ENCODE peak calls at places on chromosomes 3 and 15, in seven cellular contexts. One of them, this sample, is unnamed.

GRCh38 chr3:35965908-35966307 is 326.6 kb downstream of the ARPP21 start:
- DNase-seq in small intestine: no peak
- DNase-seq in astrocyte: peak; percentile 17
- DNase-seq in SK-N-SH: peak; percentile 46
- DNase-seq in IMR-90: peak; percentile 55
- DNase-seq in neural progenitor cell: peak; percentile 47
- DNase-seq in adrenal gland: no peak
- DNase-seq in this sample: no peak

GRCh38 chr15:78387678-78388077 is 47.5 kb downstream of the CRABP1 start:
- DNase-seq in small intestine: no peak
- DNase-seq in neural progenitor cell: no peak
- DNase-seq in adrenal gland: no peak
- DNase-seq in astrocyte: no peak
- DNase-seq in IMR-90: no peak
- DNase-seq in SK-N-SH: no peak
- DNase-seq in this sample: no peak

GRCh38 chr15:95266481-95267061 is 1035.2 kb downstream of the MCTP2 start:
- DNase-seq in adrenal gland: peak; percentile 10
- DNase-seq in astrocyte: peak; percentile 74
- DNase-seq in small intestine: no peak
- DNase-seq in IMR-90: peak; percentile 45
- DNase-seq in neural progenitor cell: no peak
- DNase-seq in SK-N-SH: no peak
- DNase-seq in this sample: no peak

GRCh38 chr3:52306978-52307377 is 9.1 kb upstream of the DNAH1 start:
- DNase-seq in SK-N-SH: no peak
- DNase-seq in neural progenitor cell: no peak
- DNase-seq in small intestine: no peak
- DNase-seq in adrenal gland: no peak
- DNase-seq in astrocyte: no peak
- DNase-seq in IMR-90: no peak
- DNase-seq in this sample: no peak

GRCh38 chr3:47781326-47781684 is 388 bp downstream of the SMARCC1 start:
- DNase-seq in SK-N-SH: peak; percentile 86
- DNase-seq in IMR-90: no peak
- DNase-seq in neural progenitor cell: peak; percentile 82
- DNase-seq in small intestine: peak; percentile 49
- DNase-seq in adrenal gland: peak; percentile 69
- DNase-seq in astrocyte: peak; percentile 33
- DNase-seq in this sample: peak; percentile 85

GRCh38 chr3:197525706-197526105 is 30.1 kb downstream of the BDH1 start:
- DNase-seq in adrenal gland: no peak
- DNase-seq in neural progenitor cell: peak; percentile 39
- DNase-seq in astrocyte: peak; percentile 23
- DNase-seq in small intestine: no peak
- DNase-seq in IMR-90: peak; percentile 21
- DNase-seq in SK-N-SH: no peak
- DNase-seq in this sample: no peak

GRCh38 chr3:7193271-7193670 is 332.4 kb downstream of the GRM7 start:
- DNase-seq in small intestine: no peak
- DNase-seq in astrocyte: no peak
- DNase-seq in IMR-90: no peak
- DNase-seq in SK-N-SH: no peak
- DNase-seq in neural progenitor cell: no peak
- DNase-seq in adrenal gland: no peak
- DNase-seq in this sample: no peak

GRCh38 chr3:163328680-163329079 is 1749.6 kb downstream of the SI start:
- DNase-seq in adrenal gland: no peak
- DNase-seq in IMR-90: no peak
- DNase-seq in SK-N-SH: no peak
- DNase-seq in astrocyte: no peak
- DNase-seq in small intestine: no peak
- DNase-seq in neural progenitor cell: peak; percentile 25
- DNase-seq in this sample: no peak

GRCh38 chr15:36883705-36884355 is 216.5 kb downstream of the MEIS2 start:
- DNase-seq in neural progenitor cell: peak; percentile 97
- DNase-seq in small intestine: peak; percentile 84
- DNase-seq in astrocyte: peak; percentile 79
- DNase-seq in IMR-90: peak; percentile 86
- DNase-seq in adrenal gland: peak; percentile 94
- DNase-seq in SK-N-SH: peak; percentile 90
- DNase-seq in this sample: peak; percentile 68

GRCh38 chr3:146308682-146309081 is 57.8 kb upstream of the PLSCR4 start:
- DNase-seq in SK-N-SH: no peak
- DNase-seq in astrocyte: peak; percentile 88
- DNase-seq in small intestine: no peak
- DNase-seq in adrenal gland: peak; percentile 25
- DNase-seq in neural progenitor cell: no peak
- DNase-seq in IMR-90: peak; percentile 85
- DNase-seq in this sample: no peak

GRCh38 chr3:27596334-27596841 is 112.2 kb upstream of the SLC4A7 start:
- DNase-seq in small intestine: no peak
- DNase-seq in astrocyte: peak; percentile 81
- DNase-seq in IMR-90: peak; percentile 54
- DNase-seq in adrenal gland: peak; percentile 31
- DNase-seq in SK-N-SH: no peak
- DNase-seq in neural progenitor cell: no peak
- DNase-seq in this sample: no peak

GRCh38 chr15:28921336-28921735 is 35.6 kb downstream of the APBA2 start:
- DNase-seq in neural progenitor cell: no peak
- DNase-seq in small intestine: no peak
- DNase-seq in adrenal gland: no peak
- DNase-seq in astrocyte: no peak
- DNase-seq in IMR-90: no peak
- DNase-seq in SK-N-SH: no peak
- DNase-seq in this sample: no peak

GRCh38 chr15:52523192-52523591 is 5.5 kb downstream of the MYO5A start:
- DNase-seq in SK-N-SH: no peak
- DNase-seq in small intestine: no peak
- DNase-seq in adrenal gland: no peak
- DNase-seq in IMR-90: peak; percentile 93
- DNase-seq in neural progenitor cell: no peak
- DNase-seq in astrocyte: peak; percentile 94
- DNase-seq in this sample: no peak

GRCh38 chr15:88920186-88920891 is 7.2 kb upstream of the MFGE8 start:
- DNase-seq in IMR-90: peak; percentile 77
- DNase-seq in neural progenitor cell: no peak
- DNase-seq in astrocyte: peak; percentile 77
- DNase-seq in adrenal gland: no peak
- DNase-seq in SK-N-SH: no peak
- DNase-seq in small intestine: no peak
- DNase-seq in this sample: no peak

GRCh38 chr3:184186902-184187207 is 856 bp downstream of the ABCF3 start:
- DNase-seq in IMR-90: no peak
- DNase-seq in adrenal gland: no peak
- DNase-seq in astrocyte: no peak
- DNase-seq in neural progenitor cell: no peak
- DNase-seq in small intestine: no peak
- DNase-seq in SK-N-SH: no peak
- DNase-seq in this sample: no peak

GRCh38 chr3:140972833-140973232 is 31.2 kb downstream of the SLC25A36 start:
- DNase-seq in adrenal gland: no peak
- DNase-seq in neural progenitor cell: no peak
- DNase-seq in SK-N-SH: no peak
- DNase-seq in astrocyte: peak; percentile 7
- DNase-seq in IMR-90: peak; percentile 26
- DNase-seq in small intestine: peak; percentile 24
- DNase-seq in this sample: peak; percentile 3

GRCh38 chr3:102174312-102174712 is 260.5 kb upstream of the ZPLD1 start:
- DNase-seq in SK-N-SH: no peak
- DNase-seq in neural progenitor cell: no peak
- DNase-seq in small intestine: no peak
- DNase-seq in adrenal gland: no peak
- DNase-seq in astrocyte: peak; percentile 85
- DNase-seq in IMR-90: peak; percentile 83
- DNase-seq in this sample: no peak

GRCh38 chr15:78726870-78727551 is 84.3 kb downstream of the ADAMTS7 start:
- DNase-seq in small intestine: peak; percentile 32
- DNase-seq in astrocyte: no peak
- DNase-seq in adrenal gland: peak; percentile 64
- DNase-seq in IMR-90: no peak
- DNase-seq in neural progenitor cell: peak; percentile 62
- DNase-seq in SK-N-SH: peak; percentile 55
- DNase-seq in this sample: no peak

GRCh38 chr3:39147711-39148115 is 5.7 kb downstream of the CSRNP1 start:
- DNase-seq in adrenal gland: peak; percentile 54
- DNase-seq in small intestine: peak; percentile 45
- DNase-seq in SK-N-SH: no peak
- DNase-seq in astrocyte: peak; percentile 30
- DNase-seq in IMR-90: peak; percentile 55
- DNase-seq in neural progenitor cell: no peak
- DNase-seq in this sample: peak; percentile 60

GRCh38 chr3:43765417-43766030 is 74.8 kb downstream of the ABHD5 start:
- DNase-seq in IMR-90: peak; percentile 69
- DNase-seq in small intestine: no peak
- DNase-seq in astrocyte: peak; percentile 33
- DNase-seq in SK-N-SH: no peak
- DNase-seq in neural progenitor cell: no peak
- DNase-seq in adrenal gland: no peak
- DNase-seq in this sample: no peak

GRCh38 chr15:98649621-98649995 is 1.3 kb downstream of the IGF1R start:
- DNase-seq in astrocyte: no peak
- DNase-seq in small intestine: peak; percentile 32
- DNase-seq in SK-N-SH: peak; percentile 57
- DNase-seq in adrenal gland: peak; percentile 34
- DNase-seq in neural progenitor cell: peak; percentile 58
- DNase-seq in IMR-90: no peak
- DNase-seq in this sample: peak; percentile 45

GRCh38 chr3:98592345-98592935 is 971 bp downstream of the CPOX start:
- DNase-seq in IMR-90: no peak
- DNase-seq in astrocyte: no peak
- DNase-seq in small intestine: no peak
- DNase-seq in SK-N-SH: peak; percentile 22
- DNase-seq in neural progenitor cell: no peak
- DNase-seq in adrenal gland: no peak
- DNase-seq in this sample: no peak

GRCh38 chr3:57948782-57949242 is 59.4 kb upstream of the FLNB start:
- DNase-seq in neural progenitor cell: no peak
- DNase-seq in small intestine: no peak
- DNase-seq in astrocyte: peak; percentile 62
- DNase-seq in IMR-90: no peak
- DNase-seq in adrenal gland: no peak
- DNase-seq in SK-N-SH: no peak
- DNase-seq in this sample: no peak

GRCh38 chr15:43776101-43776717 is 557 bp downstream of the ELL3 start:
- DNase-seq in astrocyte: no peak
- DNase-seq in small intestine: peak; percentile 37
- DNase-seq in SK-N-SH: no peak
- DNase-seq in IMR-90: no peak
- DNase-seq in adrenal gland: peak; percentile 39
- DNase-seq in neural progenitor cell: peak; percentile 65
- DNase-seq in this sample: no peak

GRCh38 chr3:187368251-187368733 is at the start of gene RTP4:
- DNase-seq in adrenal gland: peak; percentile 20
- DNase-seq in IMR-90: peak; percentile 10
- DNase-seq in neural progenitor cell: no peak
- DNase-seq in small intestine: peak; percentile 91
- DNase-seq in astrocyte: peak; percentile 28
- DNase-seq in SK-N-SH: no peak
- DNase-seq in this sample: peak; percentile 58

GRCh38 chr15:75205064-75205395 is 3.3 kb downstream of the C15orf39 start:
- DNase-seq in IMR-90: no peak
- DNase-seq in astrocyte: no peak
- DNase-seq in adrenal gland: no peak
- DNase-seq in small intestine: no peak
- DNase-seq in SK-N-SH: no peak
- DNase-seq in neural progenitor cell: no peak
- DNase-seq in this sample: no peak

GRCh38 chr3:100209948-100210776 is 50.6 kb upstream of the TBC1D23 start:
- DNase-seq in neural progenitor cell: no peak
- DNase-seq in IMR-90: peak; percentile 30
- DNase-seq in SK-N-SH: no peak
- DNase-seq in adrenal gland: no peak
- DNase-seq in small intestine: peak; percentile 51
- DNase-seq in astrocyte: no peak
- DNase-seq in this sample: peak; percentile 15

GRCh38 chr15:34616613-34617012 is 33.2 kb upstream of the GOLGA8B start:
- DNase-seq in adrenal gland: no peak
- DNase-seq in SK-N-SH: no peak
- DNase-seq in small intestine: peak; percentile 2
- DNase-seq in neural progenitor cell: no peak
- DNase-seq in astrocyte: peak; percentile 36
- DNase-seq in IMR-90: peak; percentile 49
- DNase-seq in this sample: no peak

GRCh38 chr15:66862111-66862815 is 160.2 kb downstream of the SMAD6 start:
- DNase-seq in astrocyte: no peak
- DNase-seq in IMR-90: no peak
- DNase-seq in adrenal gland: no peak
- DNase-seq in small intestine: no peak
- DNase-seq in neural progenitor cell: no peak
- DNase-seq in SK-N-SH: no peak
- DNase-seq in this sample: no peak

GRCh38 chr3:44952689-44953088 is 23.3 kb downstream of the ZDHHC3 start:
- DNase-seq in small intestine: no peak
- DNase-seq in SK-N-SH: no peak
- DNase-seq in astrocyte: no peak
- DNase-seq in neural progenitor cell: no peak
- DNase-seq in adrenal gland: no peak
- DNase-seq in IMR-90: no peak
- DNase-seq in this sample: no peak
- H3K4me1 ChIP-seq in small intestine: no peaks in the 10 kb centered on the region
- H3K4me1 ChIP-seq in SK-N-SH: no peaks in the 10 kb centered on the region
- H3K4me1 ChIP-seq in astrocyte: peaks cover 2% of the 10 kb centered on the region
- H3K4me1 ChIP-seq in neural progenitor cell: peaks cover 14% of the 10 kb centered on the region
- H3K4me1 ChIP-seq in adrenal gland: no peaks in the 10 kb centered on the region
- H3K4me1 ChIP-seq in IMR-90: peaks cover 11% of the 10 kb centered on the region
- H3K4me1 ChIP-seq in this sample: no peaks in the 10 kb centered on the region

DNA sequence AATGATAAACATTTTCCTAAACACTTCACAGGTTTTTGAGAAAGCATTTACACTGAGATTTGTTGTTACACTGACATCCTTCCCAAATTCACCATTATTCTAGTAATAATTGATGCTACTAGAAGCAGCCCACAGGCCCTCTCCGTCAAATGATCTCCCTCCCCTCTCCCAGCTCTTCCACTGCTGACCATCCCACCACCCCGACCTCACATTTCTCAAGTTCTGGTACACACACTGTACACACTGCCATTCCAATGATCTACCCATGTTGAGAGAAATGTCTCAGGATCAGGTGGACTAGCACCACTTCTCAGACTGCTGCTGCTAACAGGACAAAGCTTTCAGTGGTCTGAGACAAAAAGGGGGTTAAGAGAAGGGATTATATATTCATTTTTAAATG is 3.5 kb downstream of the TBC1D5 start:
- DNase-seq in IMR-90: no peak
- DNase-seq in adrenal gland: no peak
- DNase-seq in SK-N-SH: no peak
- DNase-seq in small intestine: no peak
- DNase-seq in astrocyte: no peak
- DNase-seq in neural progenitor cell: no peak
- DNase-seq in this sample: no peak
- H3K4me1 ChIP-seq in IMR-90: peaks cover 4% of the 10 kb centered on the region
- H3K4me1 ChIP-seq in adrenal gland: peaks cover 16% of the 10 kb centered on the region
- H3K4me1 ChIP-seq in SK-N-SH: peaks cover 9% of the 10 kb centered on the region
- H3K4me1 ChIP-seq in small intestine: no peaks in the 10 kb centered on the region
- H3K4me1 ChIP-seq in astrocyte: peaks cover 20% of the 10 kb centered on the region
- H3K4me1 ChIP-seq in neural progenitor cell: peaks cover 18% of the 10 kb centered on the region
- H3K4me1 ChIP-seq in this sample: peaks cover 8% of the 10 kb centered on the region

GRCh38 chr3:139304383-139304782 is 39.4 kb upstream of the MRPS22 start:
- DNase-seq in neural progenitor cell: no peak
- DNase-seq in astrocyte: no peak
- DNase-seq in IMR-90: no peak
- DNase-seq in SK-N-SH: no peak
- DNase-seq in small intestine: no peak
- DNase-seq in adrenal gland: no peak
- DNase-seq in this sample: no peak
- H3K4me1 ChIP-seq in neural progenitor cell: peaks cover 8% of the 10 kb centered on the region
- H3K4me1 ChIP-seq in astrocyte: peaks cover 44% of the 10 kb centered on the region
- H3K4me1 ChIP-seq in IMR-90: peaks cover 37% of the 10 kb centered on the region
- H3K4me1 ChIP-seq in SK-N-SH: peaks cover 40% of the 10 kb centered on the region
- H3K4me1 ChIP-seq in small intestine: no peaks in the 10 kb centered on the region
- H3K4me1 ChIP-seq in adrenal gland: peaks cover 2% of the 10 kb centered on the region
- H3K4me1 ChIP-seq in this sample: no peaks in the 10 kb centered on the region

GRCh38 chr3:130288670-130289069 is 56.8 kb upstream of the COL6A5 start:
- DNase-seq in IMR-90: no peak
- DNase-seq in neural progenitor cell: no peak
- DNase-seq in SK-N-SH: no peak
- DNase-seq in small intestine: no peak
- DNase-seq in astrocyte: no peak
- DNase-seq in adrenal gland: no peak
- DNase-seq in this sample: no peak
- H3K4me1 ChIP-seq in IMR-90: no peaks in the 10 kb centered on the region
- H3K4me1 ChIP-seq in neural progenitor cell: no peaks in the 10 kb centered on the region
- H3K4me1 ChIP-seq in SK-N-SH: no peaks in the 10 kb centered on the region
- H3K4me1 ChIP-seq in small intestine: no peaks in the 10 kb centered on the region
- H3K4me1 ChIP-seq in astrocyte: no peaks in the 10 kb centered on the region
- H3K4me1 ChIP-seq in adrenal gland: no peaks in the 10 kb centered on the region
- H3K4me1 ChIP-seq in this sample: no peaks in the 10 kb centered on the region

This sample was measured in naive thymus-derived CD4-positive, alpha-beta T cell.